ENCODE peak calls at places on chromosomes 2 and 18, in five cellular contexts. V is coronary artery; O is lung; D is GM03348; I is activated naive CD8-positive, alpha-beta T cell treated with anti-CD3 and anti-CD28 coated beads, Interleukin-2, amount 10 ng/mL, durations not matched to agents 7 days and 5 days. N is an unnamed sample.

GRCh38 chr2:207792244-207792785 is 22.6 kb upstream of the FZD5 start:
- DNase-seq in V (no peak), O (no peak), D (peak; percentile 78), I (no peak), N (no peak)

GRCh38 chr2:29290293-29291052 is 175.3 kb downstream of the CLIP4 start:
- DNase-seq in V (peak; percentile 21), O (no peak), D (no peak), I (no peak), N (no peak)

GRCh38 chr2:101307950-101308431 is 510 bp downstream of the RNF149 start:
- DNase-seq in V (no peak), O (no peak), D (no peak), I (no peak), N (peak; percentile 15)

GRCh38 chr2:27663160-27663462 is 303 bp downstream of the SUPT7L start:
- DNase-seq in V (no peak), O (no peak), D (no peak), I (no peak), N (no peak)

GRCh38 chr18:62101236-62101635 is 85.6 kb downstream of the PIGN start:
- DNase-seq in V (no peak), O (no peak), D (peak; percentile 16), I (no peak), N (no peak)

GRCh38 chr2:39530423-39530866 is 93.4 kb upstream of the MAP4K3 start:
- DNase-seq in V (no peak), O (no peak), D (peak; percentile 65), I (no peak), N (no peak)

GRCh38 chr2:230592775-230593174 is 119.9 kb upstream of the CAB39 start:
- DNase-seq in V (no peak), O (no peak), D (no peak), I (no peak), N (no peak)

GRCh38 chr2:154187948-154188347 is 316.2 kb downstream of the GALNT13 start:
- DNase-seq in V (no peak), O (no peak), D (no peak), I (no peak), N (no peak)

GRCh38 chr2:85584857-85585780 is 888 bp downstream of the VAMP5 start:
- DNase-seq in V (no peak), O (no peak), D (peak; percentile 59), I (peak; percentile 59), N (no peak)

GRCh38 chr2:128388414-128389032 is 69.9 kb upstream of the HS6ST1 start:
- DNase-seq in V (peak; percentile 35), O (no peak), D (peak; percentile 45), I (peak; percentile 11), N (no peak)

GRCh38 chr2:239678666-239679296 is 278.0 kb upstream of the HDAC4 start:
- DNase-seq in V (peak; percentile 63), O (no peak), D (no peak), I (no peak), N (no peak)

GRCh38 chr2:240919786-240920782 is 13.9 kb downstream of the CROCC2 start:
- DNase-seq in V (peak; percentile 72), O (no peak), D (no peak), I (peak; percentile 26), N (no peak)